ENCODE peak calls at places on chromosomes 11 and 22, in six cellular contexts. One of them, this sample, is unnamed.

GRCh38 chr11:60748225-60748624 is 8.4 kb upstream of the MS4A15 start:
- DNase-seq in cardiac muscle cell: no peak
- DNase-seq in mammary epithelial cell: no peak
- DNase-seq in H9: no peak
- DNase-seq in choroid plexus epithelial cell: no peak
- DNase-seq in fibroblast of lung: no peak
- DNase-seq in this sample: no peak

GRCh38 chr11:31805037-31805628 is 6.0 kb downstream of the PAX6 start:
- DNase-seq in cardiac muscle cell: no peak
- DNase-seq in mammary epithelial cell: no peak
- DNase-seq in H9: peak; percentile 67
- DNase-seq in choroid plexus epithelial cell: no peak
- DNase-seq in fibroblast of lung: peak; percentile 52
- DNase-seq in this sample: no peak

GRCh38 chr11:57523419-57523818 is 7.1 kb downstream of the TIMM10 start:
- DNase-seq in cardiac muscle cell: no peak
- DNase-seq in mammary epithelial cell: no peak
- DNase-seq in H9: no peak
- DNase-seq in choroid plexus epithelial cell: no peak
- DNase-seq in fibroblast of lung: no peak
- DNase-seq in this sample: no peak

GRCh38 chr11:4202749-4203148 is 108.2 kb downstream of the RRM1 start:
- DNase-seq in cardiac muscle cell: no peak
- DNase-seq in mammary epithelial cell: no peak
- DNase-seq in H9: no peak
- DNase-seq in choroid plexus epithelial cell: no peak
- DNase-seq in fibroblast of lung: no peak
- DNase-seq in this sample: no peak

GRCh38 chr11:72984448-72985077 is 157.6 kb downstream of the FCHSD2 start:
- DNase-seq in cardiac muscle cell: peak; percentile 59
- DNase-seq in mammary epithelial cell: no peak
- DNase-seq in H9: no peak
- DNase-seq in choroid plexus epithelial cell: peak; percentile 40
- DNase-seq in fibroblast of lung: no peak
- DNase-seq in this sample: no peak

GRCh38 chr11:1531418-1531817 is 40.7 kb downstream of the DUSP8 start:
- DNase-seq in cardiac muscle cell: no peak
- DNase-seq in mammary epithelial cell: peak; percentile 58
- DNase-seq in H9: no peak
- DNase-seq in choroid plexus epithelial cell: no peak
- DNase-seq in fibroblast of lung: peak; percentile 40
- DNase-seq in this sample: no peak

GRCh38 chr11:108498816-108499408 is 728 bp upstream of the POGLUT3 start:
- DNase-seq in cardiac muscle cell: no peak
- DNase-seq in mammary epithelial cell: no peak
- DNase-seq in H9: peak; percentile 48
- DNase-seq in choroid plexus epithelial cell: no peak
- DNase-seq in fibroblast of lung: no peak
- DNase-seq in this sample: no peak

GRCh38 chr11:32334822-32335221 is 100.5 kb downstream of the WT1 start:
- DNase-seq in cardiac muscle cell: no peak
- DNase-seq in mammary epithelial cell: no peak
- DNase-seq in H9: peak; percentile 93
- DNase-seq in choroid plexus epithelial cell: no peak
- DNase-seq in fibroblast of lung: no peak
- DNase-seq in this sample: no peak

GRCh38 chr11:27512238-27512637 is 5.7 kb upstream of the LIN7C start:
- DNase-seq in cardiac muscle cell: no peak
- DNase-seq in mammary epithelial cell: no peak
- DNase-seq in H9: no peak
- DNase-seq in choroid plexus epithelial cell: no peak
- DNase-seq in fibroblast of lung: no peak
- DNase-seq in this sample: no peak

GRCh38 chr11:15698855-15699254 is 584.1 kb downstream of the INSC start:
- DNase-seq in cardiac muscle cell: no peak
- DNase-seq in mammary epithelial cell: no peak
- DNase-seq in H9: no peak
- DNase-seq in choroid plexus epithelial cell: no peak
- DNase-seq in fibroblast of lung: no peak
- DNase-seq in this sample: no peak

GRCh38 chr11:121153472-121153871 is 52.4 kb downstream of the TECTA start:
- DNase-seq in cardiac muscle cell: no peak
- DNase-seq in mammary epithelial cell: no peak
- DNase-seq in H9: no peak
- DNase-seq in choroid plexus epithelial cell: no peak
- DNase-seq in fibroblast of lung: no peak
- DNase-seq in this sample: no peak

GRCh38 chr11:65478411-65479183 is 20.2 kb upstream of the MALAT1 start:
- DNase-seq in cardiac muscle cell: no peak
- DNase-seq in mammary epithelial cell: no peak
- DNase-seq in H9: no peak
- DNase-seq in choroid plexus epithelial cell: peak; percentile 80
- DNase-seq in fibroblast of lung: peak; percentile 70
- DNase-seq in this sample: no peak

GRCh38 chr11:4882543-4882942 is 843 bp downstream of the OR51T1 start:
- DNase-seq in cardiac muscle cell: no peak
- DNase-seq in mammary epithelial cell: no peak
- DNase-seq in H9: no peak
- DNase-seq in choroid plexus epithelial cell: no peak
- DNase-seq in fibroblast of lung: no peak
- DNase-seq in this sample: no peak

GRCh38 chr11:641806-642370 is 4.8 kb downstream of the DRD4 start:
- DNase-seq in cardiac muscle cell: no peak
- DNase-seq in mammary epithelial cell: no peak
- DNase-seq in H9: no peak
- DNase-seq in choroid plexus epithelial cell: no peak
- DNase-seq in fibroblast of lung: no peak
- DNase-seq in this sample: no peak

GRCh38 chr22:31897842-31898241 is 46.5 kb upstream of the YWHAH start:
- DNase-seq in cardiac muscle cell: no peak
- DNase-seq in mammary epithelial cell: no peak
- DNase-seq in H9: no peak
- DNase-seq in choroid plexus epithelial cell: no peak
- DNase-seq in fibroblast of lung: no peak
- DNase-seq in this sample: no peak

GRCh38 chr11:73288873-73289707 is 17.0 kb downstream of the P2RY6 start:
- DNase-seq in cardiac muscle cell: peak; percentile 73
- DNase-seq in mammary epithelial cell: peak; percentile 87
- DNase-seq in H9: peak; percentile 81
- DNase-seq in choroid plexus epithelial cell: peak; percentile 76
- DNase-seq in fibroblast of lung: peak; percentile 85
- DNase-seq in this sample: peak; percentile 59

GRCh38 chr11:127485541-127485940 is 485.0 kb upstream of the KIRREL3 start:
- DNase-seq in cardiac muscle cell: no peak
- DNase-seq in mammary epithelial cell: peak; percentile 33
- DNase-seq in H9: no peak
- DNase-seq in choroid plexus epithelial cell: peak; percentile 3
- DNase-seq in fibroblast of lung: peak; percentile 59
- DNase-seq in this sample: no peak

GRCh38 chr22:35991168-35991567 is 37.5 kb downstream of the RBFOX2 start:
- DNase-seq in cardiac muscle cell: no peak
- DNase-seq in mammary epithelial cell: no peak
- DNase-seq in H9: no peak
- DNase-seq in choroid plexus epithelial cell: peak; percentile 67
- DNase-seq in fibroblast of lung: peak; percentile 77
- DNase-seq in this sample: no peak

GRCh38 chr11:8732748-8733241 is 50.2 kb downstream of the RPL27A start:
- DNase-seq in cardiac muscle cell: no peak
- DNase-seq in mammary epithelial cell: peak; percentile 66
- DNase-seq in H9: no peak
- DNase-seq in choroid plexus epithelial cell: peak; percentile 60
- DNase-seq in fibroblast of lung: peak; percentile 84
- DNase-seq in this sample: no peak

DNA sequence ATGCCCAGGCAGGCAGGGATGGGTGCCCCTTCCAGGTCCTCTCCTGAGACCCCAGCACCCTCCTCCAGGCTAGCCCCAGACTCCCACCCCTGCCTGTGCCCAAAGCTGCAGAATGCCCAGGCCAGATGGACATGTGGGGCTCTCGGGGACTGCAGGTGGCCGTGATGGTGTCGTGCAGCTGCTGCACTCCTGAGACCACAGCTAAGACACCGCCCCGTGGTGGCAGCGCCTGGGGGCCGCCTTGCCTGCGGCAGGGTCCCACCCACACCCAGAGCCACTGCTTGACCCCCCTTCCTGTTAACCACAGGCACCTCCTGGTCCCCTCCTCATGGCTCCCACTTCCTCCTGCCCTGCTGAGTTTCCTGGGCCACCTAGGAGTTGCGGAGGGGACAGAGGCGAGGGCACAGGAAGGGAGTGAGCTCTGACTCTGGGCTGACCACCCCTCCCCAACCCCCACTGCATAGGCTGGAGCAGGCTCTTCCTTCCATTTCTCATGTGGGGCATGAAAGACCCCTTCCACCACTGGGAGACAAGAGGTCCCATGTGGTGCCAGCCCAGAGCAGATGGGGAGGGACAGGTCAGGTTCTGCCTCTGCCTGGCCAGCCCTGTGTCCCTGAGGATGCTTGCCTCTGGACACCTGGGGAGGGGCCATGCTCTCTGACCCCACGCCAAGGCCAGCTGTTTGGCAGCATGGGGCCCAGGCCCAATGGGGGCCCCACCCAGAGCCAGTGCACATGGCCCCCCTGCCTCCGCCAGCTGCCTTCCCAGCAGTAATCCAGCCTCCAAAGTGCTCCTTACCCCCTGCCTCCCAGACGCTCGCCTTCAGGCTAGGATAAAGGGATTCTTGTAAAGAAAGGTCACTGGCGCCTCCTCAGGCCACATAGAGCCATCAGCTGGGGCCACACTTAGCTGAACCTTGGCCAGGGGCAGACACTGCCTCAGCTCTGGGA is 29.3 kb downstream of the OSBPL5 start:
- DNase-seq in cardiac muscle cell: no peak
- DNase-seq in mammary epithelial cell: no peak
- DNase-seq in H9: peak; percentile 69
- DNase-seq in choroid plexus epithelial cell: no peak
- DNase-seq in fibroblast of lung: no peak
- DNase-seq in this sample: no peak
- TF ChIP-seq CTCF in cardiac muscle cell: no peak
- TF ChIP-seq CTCF in mammary epithelial cell: no peak
- TF ChIP-seq CTCF in H9: peak; percentile 62
- TF ChIP-seq CTCF in choroid plexus epithelial cell: no peak
- TF ChIP-seq CTCF in fibroblast of lung: no peak
- TF ChIP-seq CTCF in this sample: no peak

DNA sequence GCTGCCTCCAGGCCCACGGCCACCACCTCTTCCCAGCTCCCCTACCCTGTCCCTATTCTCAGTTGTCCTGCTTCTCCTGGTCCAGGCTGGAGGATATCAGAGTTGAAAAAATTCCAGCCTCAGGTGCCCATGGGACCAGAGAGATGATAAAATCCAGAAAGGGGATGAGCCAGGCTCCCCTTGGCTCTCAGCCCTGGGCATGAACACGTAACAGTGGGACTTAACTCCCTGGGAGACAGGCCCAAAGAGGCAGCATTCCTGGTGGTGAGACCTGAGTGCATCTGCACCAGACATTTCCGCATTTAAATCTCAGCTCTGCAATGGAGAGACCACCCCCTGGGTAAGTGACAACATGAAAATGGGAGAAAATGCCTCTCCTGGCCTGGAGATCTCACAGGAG is 10.4 kb upstream of the SLC39A13 start:
- DNase-seq in cardiac muscle cell: no peak
- DNase-seq in mammary epithelial cell: no peak
- DNase-seq in H9: peak; percentile 26
- DNase-seq in choroid plexus epithelial cell: no peak
- DNase-seq in fibroblast of lung: no peak
- DNase-seq in this sample: no peak
- TF ChIP-seq CTCF in cardiac muscle cell: no peak
- TF ChIP-seq CTCF in mammary epithelial cell: no peak
- TF ChIP-seq CTCF in H9: no peak
- TF ChIP-seq CTCF in choroid plexus epithelial cell: no peak
- TF ChIP-seq CTCF in fibroblast of lung: no peak
- TF ChIP-seq CTCF in this sample: no peak

GRCh38 chr11:64123679-64124078 is 42.2 kb downstream of the MACROD1 start:
- DNase-seq in cardiac muscle cell: no peak
- DNase-seq in mammary epithelial cell: no peak
- DNase-seq in H9: no peak
- DNase-seq in choroid plexus epithelial cell: no peak
- DNase-seq in fibroblast of lung: no peak
- DNase-seq in this sample: no peak

GRCh38 chr11:64125676-64126075 is 40.2 kb downstream of the MACROD1 start:
- DNase-seq in cardiac muscle cell: no peak
- DNase-seq in mammary epithelial cell: no peak
- DNase-seq in H9: no peak
- DNase-seq in choroid plexus epithelial cell: no peak
- DNase-seq in fibroblast of lung: no peak
- DNase-seq in this sample: no peak

GRCh38 chr11:64122411-64123101 is 43.4 kb downstream of the MACROD1 start:
- DNase-seq in cardiac muscle cell: peak; percentile 36
- DNase-seq in mammary epithelial cell: no peak
- DNase-seq in H9: no peak
- DNase-seq in choroid plexus epithelial cell: no peak
- DNase-seq in fibroblast of lung: peak; percentile 9
- DNase-seq in this sample: no peak

GRCh38 chr11:64123102-64123434 is 42.8 kb downstream of the MACROD1 start:
- DNase-seq in cardiac muscle cell: no peak
- DNase-seq in mammary epithelial cell: no peak
- DNase-seq in H9: no peak
- DNase-seq in choroid plexus epithelial cell: no peak
- DNase-seq in fibroblast of lung: peak; percentile 6
- DNase-seq in this sample: no peak

GRCh38 chr11:64124147-64124546 is 41.8 kb downstream of the MACROD1 start:
- DNase-seq in cardiac muscle cell: no peak
- DNase-seq in mammary epithelial cell: peak; percentile 15
- DNase-seq in H9: no peak
- DNase-seq in choroid plexus epithelial cell: no peak
- DNase-seq in fibroblast of lung: no peak
- DNase-seq in this sample: no peak
- TF ChIP-seq CTCF in cardiac muscle cell: no peak
- TF ChIP-seq CTCF in mammary epithelial cell: no peak
- TF ChIP-seq CTCF in H9: no peak
- TF ChIP-seq CTCF in choroid plexus epithelial cell: no peak
- TF ChIP-seq CTCF in fibroblast of lung: no peak
- TF ChIP-seq CTCF in this sample: no peak

DNA sequence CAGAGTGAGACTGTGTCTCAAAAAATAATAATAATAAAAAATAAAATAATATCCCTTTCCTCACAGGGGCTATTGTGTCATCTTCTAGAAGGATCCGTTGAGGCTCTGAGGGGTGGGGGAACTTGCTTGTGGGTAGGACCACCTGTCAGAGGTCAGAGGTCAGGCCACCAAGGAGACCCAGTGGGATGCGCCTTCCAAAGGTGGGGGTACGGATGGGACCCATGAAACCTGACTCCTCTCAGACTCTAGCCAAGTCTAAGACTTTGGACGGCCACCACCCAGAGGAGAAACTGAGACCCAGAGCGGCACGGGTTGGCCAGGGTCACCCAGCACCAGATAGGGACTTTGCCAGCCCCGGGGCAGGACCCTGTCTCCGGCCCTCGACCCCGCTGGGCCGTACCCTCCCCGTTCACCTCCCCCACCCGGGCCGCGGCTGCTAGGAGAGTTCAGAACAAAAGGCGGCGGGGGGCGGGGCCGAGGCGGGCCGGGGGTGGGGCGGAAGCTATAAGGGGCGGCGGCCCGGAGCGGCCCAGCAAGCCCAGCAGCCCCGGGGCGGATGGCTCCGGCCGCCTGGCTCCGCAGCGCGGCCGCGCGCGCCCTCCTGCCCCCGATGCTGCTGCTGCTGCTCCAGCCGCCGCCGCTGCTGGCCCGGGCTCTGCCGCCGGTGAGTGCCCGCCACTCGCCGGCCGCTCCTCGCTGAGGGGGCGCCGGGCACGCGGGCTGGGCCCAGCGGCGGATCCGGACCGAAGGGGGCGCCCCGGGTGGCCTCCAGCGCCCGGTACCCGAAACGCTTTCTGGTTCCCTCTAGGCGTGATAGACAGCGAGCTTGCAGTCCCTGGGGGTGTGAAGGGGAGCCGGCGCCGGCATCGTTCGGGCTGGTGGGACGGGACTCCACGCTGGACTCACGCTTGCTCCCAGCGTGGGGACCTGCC is at the start of gene MMP11:
- DNase-seq in cardiac muscle cell: peak; percentile 71
- DNase-seq in mammary epithelial cell: no peak
- DNase-seq in H9: peak; percentile 79
- DNase-seq in choroid plexus epithelial cell: no peak
- DNase-seq in fibroblast of lung: peak; percentile 37
- DNase-seq in this sample: peak; percentile 38
- TF ChIP-seq CTCF in cardiac muscle cell: no peak
- TF ChIP-seq CTCF in mammary epithelial cell: no peak
- TF ChIP-seq CTCF in H9: no peak
- TF ChIP-seq CTCF in choroid plexus epithelial cell: no peak
- TF ChIP-seq CTCF in fibroblast of lung: no peak
- TF ChIP-seq CTCF in this sample: no peak

This sample was measured in natural killer cell.